ENCODE peak calls at places on chromosomes 13 and 19, in six cellular contexts. U, G, X, L, T and M are unnamed samples.

GRCh38 chr13:113550453-113550852 is 34.1 kb upstream of the TFDP1 start:
- DNase-seq in G (no peak), T (no peak), L (no peak), U (peak), X (no peak), M (no peak)

GRCh38 chr19:23996549-23996948 is 81.9 kb downstream of the ZNF726 start:
- DNase-seq in U (no peak), L (peak), T (no peak), X (no peak), G (no peak), M (no peak)

GRCh38 chr19:1070576-1070930 is 3.6 kb downstream of the ARHGAP45 start:
- DNase-seq in T (no peak), G (no peak), L (no peak), X (no peak), U (no peak), M (no peak)

GRCh38 chr19:33705090-33705847 is 83.5 kb downstream of the CHST8 start:
- DNase-seq in X (no peak), U (peak), L (no peak), T (peak), G (no peak), M (no peak)

GRCh38 chr19:2223391-2223790 is 12.7 kb downstream of the PLEKHJ1 start:
- DNase-seq in U (no peak), T (no peak), L (no peak), X (no peak), G (no peak), M (no peak)

GRCh38 chr13:45055902-45056648 is 64.2 kb upstream of the GTF2F2 start:
- DNase-seq in T (no peak), X (peak), U (no peak), G (peak), L (peak), M (no peak)

GRCh38 chr13:81383441-81383840 is 1042.5 kb upstream of the SPRY2 start:
- DNase-seq in X (no peak), T (no peak), U (no peak), L (no peak), G (no peak), M (no peak)

GRCh38 chr13:106534844-106535551 is 464 bp downstream of the EFNB2 start:
- DNase-seq in G (peak), X (peak), L (peak), T (peak), U (peak), M (peak)

GRCh38 chr19:43126720-43127119 is 44.2 kb upstream of the PSG2 start:
- DNase-seq in G (no peak), T (no peak), L (no peak), U (no peak), X (no peak), M (no peak)

GRCh38 chr19:35027851-35028599 is 2.2 kb upstream of the SCN1B start:
- DNase-seq in L (no peak), U (no peak), T (no peak), X (peak), G (peak), M (no peak)

GRCh38 chr13:101397742-101398141 is 18.6 kb downstream of the NALCN start:
- DNase-seq in X (peak), L (no peak), U (no peak), G (peak), T (no peak), M (no peak)

GRCh38 chr13:85582890-85583289 is 216.3 kb downstream of the SLITRK6 start:
- DNase-seq in T (no peak), X (peak), G (no peak), U (no peak), L (no peak), M (no peak)

GRCh38 chr13:24670927-24671326 is 9.3 kb upstream of the ATP12A start:
- DNase-seq in L (peak), T (peak), G (no peak), X (no peak), U (no peak), M (no peak)
- TF ChIP-seq CTCF in L (no peak), T (peak), G (peak), X (peak), U (no peak), M (no peak)

DNA sequence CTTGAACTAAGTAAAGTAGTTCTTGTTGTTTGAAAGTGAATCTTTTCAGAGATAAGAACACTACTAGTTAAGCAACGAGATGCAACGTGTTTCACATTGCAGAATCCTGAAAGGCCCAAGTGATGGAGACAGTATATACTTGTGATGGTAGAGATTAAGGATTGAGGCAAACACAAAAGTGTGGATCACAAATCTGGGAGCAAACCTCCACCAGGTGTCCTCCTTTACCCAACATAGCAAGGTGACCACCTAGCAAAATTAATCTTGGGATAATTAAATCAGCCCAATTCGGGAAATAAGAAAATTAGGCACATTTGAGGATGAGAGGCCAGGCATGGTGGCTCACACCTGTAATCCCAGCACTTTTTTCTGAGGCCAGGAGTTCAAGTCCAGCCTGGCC is 563.9 kb downstream of the DACH1 start:
- DNase-seq in L (no peak), T (no peak), G (no peak), U (no peak), X (no peak), M (no peak)
- TF ChIP-seq CTCF in L (no peak), T (no peak), G (peak), U (no peak), X (no peak), M (no peak)

GRCh38 chr13:52903320-52903719 is 54.9 kb upstream of the PCDH8 start:
- DNase-seq in T (no peak), X (no peak), L (no peak), G (no peak), U (no peak), M (no peak)

DNA sequence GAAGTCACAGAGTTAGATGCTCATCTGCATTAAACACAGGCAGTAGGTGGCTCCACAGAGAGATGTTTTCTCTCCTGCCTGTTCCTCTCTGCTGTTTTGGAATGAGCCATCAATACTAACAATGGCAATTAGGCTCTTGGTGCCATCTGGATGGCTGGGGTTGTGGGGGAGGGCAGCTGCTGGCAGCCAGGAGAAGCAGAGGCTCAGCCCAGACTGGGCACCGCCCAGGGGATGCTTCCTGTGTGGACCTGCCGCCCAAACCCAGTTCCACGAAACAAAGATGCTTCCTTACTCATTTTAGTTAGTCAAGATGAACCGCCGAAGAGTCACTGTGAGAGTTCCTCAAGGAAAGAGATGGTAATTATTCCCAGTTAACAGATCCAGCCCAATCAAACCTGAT is 50.8 kb upstream of the PCDH8 start:
- DNase-seq in U (no peak), G (no peak), T (no peak), L (no peak), X (no peak), M (no peak)
- TF ChIP-seq CTCF in U (no peak), G (no peak), T (no peak), L (no peak), X (no peak), M (no peak)

GRCh38 chr13:26075498-26075897 is 23.7 kb upstream of the SHISA2 start:
- DNase-seq in L (no peak), T (no peak), U (no peak), G (no peak), X (no peak), M (no peak)

GRCh38 chr13:26074706-26075105 is 22.9 kb upstream of the SHISA2 start:
- DNase-seq in G (no peak), T (no peak), U (no peak), X (peak), L (no peak), M (no peak)
- TF ChIP-seq CTCF in G (peak), T (no peak), U (no peak), X (peak), L (no peak), M (no peak)

GRCh38 chr13:72692884-72693514 is 34.4 kb downstream of the MZT1 start:
- DNase-seq in G (no peak), X (no peak), L (no peak), U (no peak), T (no peak), M (no peak)

GRCh38 chr13:72694314-72694713 is 33.1 kb downstream of the MZT1 start:
- DNase-seq in G (no peak), X (no peak), U (no peak), L (no peak), T (no peak), M (no peak)

GRCh38 chr13:72693832-72694231 is 33.6 kb downstream of the MZT1 start:
- DNase-seq in X (no peak), G (no peak), L (no peak), T (no peak), U (no peak), M (no peak)

GRCh38 chr13:72698164-72698563 is 29.3 kb downstream of the MZT1 start:
- DNase-seq in T (no peak), L (no peak), X (no peak), G (no peak), U (no peak), M (no peak)

DNA sequence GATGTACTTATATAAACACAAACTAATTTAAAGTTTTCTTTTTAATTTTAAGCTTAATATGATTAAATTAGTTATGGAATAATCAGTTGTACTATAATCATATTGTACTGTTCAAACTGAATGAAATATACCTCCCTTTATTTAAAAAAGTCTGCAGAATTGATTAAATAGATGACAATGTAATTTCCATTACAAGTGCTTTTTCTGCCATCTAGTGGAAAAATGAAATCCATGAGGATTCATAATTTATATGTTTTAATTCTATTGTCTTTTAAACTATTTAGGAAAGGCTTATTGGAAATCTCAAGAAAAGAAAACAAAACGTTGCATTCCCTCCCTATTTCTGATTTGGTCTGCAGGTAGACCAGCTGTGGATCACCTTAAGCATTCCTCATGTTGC is 30.8 kb downstream of the MZT1 start:
- DNase-seq in G (peak), U (no peak), T (no peak), X (peak), L (no peak), M (no peak)
- TF ChIP-seq CTCF in G (peak), U (peak), T (no peak), X (peak), L (peak), M (no peak)

DNA sequence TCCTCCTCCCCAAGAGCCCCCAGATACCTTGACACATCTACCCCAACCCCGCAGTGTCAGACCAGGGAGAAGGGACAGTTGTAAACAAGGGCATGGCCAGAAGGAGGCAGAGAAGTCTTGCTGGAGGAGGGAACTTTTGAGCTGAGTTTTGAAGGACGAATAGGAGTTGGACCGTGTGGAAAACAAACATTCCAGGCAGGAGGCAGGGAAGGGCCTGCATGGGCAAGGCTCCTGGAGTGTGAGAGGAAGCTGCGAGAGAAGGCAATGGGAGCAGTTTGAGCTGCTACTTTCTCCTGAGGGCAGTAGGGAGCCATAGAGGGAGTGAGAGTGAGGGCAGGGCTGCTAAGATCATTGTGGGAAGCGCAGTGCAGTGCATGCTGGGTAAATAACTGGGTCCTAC is 23.3 kb downstream of the IL12RB1 start:
- DNase-seq in X (no peak), U (no peak), G (no peak), T (no peak), L (no peak), M (no peak)
- TF ChIP-seq CTCF in X (no peak), U (no peak), G (no peak), T (no peak), L (no peak), M (no peak)

GRCh38 chr19:40600086-40600917 is 867 bp upstream of the LTBP4 start:
- DNase-seq in T (peak), G (no peak), U (no peak), L (no peak), X (no peak), M (no peak)

GRCh38 chr19:40599331-40600085 is 1.7 kb upstream of the LTBP4 start:
- DNase-seq in X (no peak), T (peak), U (no peak), L (no peak), G (peak), M (no peak)

GRCh38 chr19:40603071-40603718 is 2.0 kb downstream of the LTBP4 start:
- DNase-seq in U (no peak), L (no peak), G (no peak), T (no peak), X (peak), M (no peak)

GRCh38 chr19:40598918-40599307 is 2.3 kb upstream of the LTBP4 start:
- DNase-seq in L (no peak), U (no peak), X (no peak), G (no peak), T (no peak), M (no peak)

DNA sequence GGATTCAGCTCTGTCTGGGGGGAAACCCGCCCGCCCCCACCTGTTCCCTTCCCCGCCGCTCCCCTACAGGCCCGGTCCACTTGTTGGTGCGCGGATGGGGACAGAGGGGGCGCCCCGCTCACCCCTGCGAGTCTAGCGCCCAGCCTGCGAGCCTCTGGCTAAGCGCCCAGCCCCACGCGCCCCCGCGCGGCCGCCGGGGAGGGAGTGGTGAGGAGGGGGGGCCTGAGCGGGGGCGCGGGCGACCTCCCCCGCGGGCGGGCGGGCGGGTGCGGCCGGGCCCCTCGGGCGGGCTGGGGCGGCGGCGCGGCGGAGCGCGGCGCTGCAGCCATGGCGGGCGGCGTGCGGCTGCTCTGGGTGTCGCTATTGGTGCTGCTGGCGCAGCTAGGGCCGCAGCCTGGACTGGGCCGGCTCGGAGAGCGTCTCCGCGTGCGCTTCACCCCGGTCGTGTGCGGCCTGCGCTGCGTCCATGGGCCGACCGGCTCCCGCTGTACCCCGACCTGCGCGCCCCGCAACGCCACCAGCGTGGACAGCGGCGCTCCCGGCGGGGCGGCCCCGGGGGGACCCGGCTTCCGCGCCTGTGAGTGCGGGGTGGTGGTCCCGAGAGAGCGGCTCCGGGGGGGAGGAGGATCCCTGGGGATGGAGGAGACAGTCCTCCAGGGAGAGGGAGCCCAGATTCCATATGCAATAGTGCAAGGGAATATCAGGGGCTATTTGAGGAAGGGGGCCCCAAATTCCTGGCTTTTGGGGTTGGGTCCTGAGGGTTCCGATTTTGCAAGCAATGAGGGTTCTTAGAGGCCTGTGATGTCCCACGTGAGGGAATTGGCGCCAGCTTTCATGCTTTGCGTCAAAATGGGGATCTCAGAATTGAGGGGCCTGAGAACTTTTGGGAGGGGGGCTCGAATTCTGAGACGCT is at the start of gene LTBP4:
- DNase-seq in G (peak), X (no peak), U (peak), T (peak), L (peak), M (no peak)
- TF ChIP-seq CTCF in G (no peak), X (peak), U (no peak), T (no peak), L (no peak), M (no peak)